ENCODE peak calls at places on chromosome X, in six cellular contexts. Q is mesenchymal stem cell, N is A549, R is neural progenitor cell, I is IMR-90, C is PC-3. S is an unnamed sample.

GRCh38 chrX:18931972-18932371 is 51.9 kb downstream of the PHKA2 start:
- DNase-seq in Q (peak; percentile 29), N (peak; percentile 16), R (peak; percentile 70), I (peak; percentile 30), C (peak; percentile 58), S (no peak)

GRCh38 chrX:4380710-4381109 is 667.3 kb upstream of the PRKX start:
- DNase-seq in Q (no peak), N (no peak), R (no peak), I (no peak), C (no peak), S (no peak)

GRCh38 chrX:32153586-32153985 is 1057.8 kb downstream of the DMD start:
- DNase-seq in Q (no peak), N (no peak), R (no peak), I (no peak), C (no peak), S (no peak)

GRCh38 chrX:56563231-56564116 is at the start of gene UBQLN2:
- DNase-seq in Q (peak; percentile 79), N (no peak), R (peak; percentile 80), I (peak; percentile 70), C (peak; percentile 65), S (peak; percentile 82)

GRCh38 chrX:51155157-51155556 is 177.5 kb upstream of the NUDT10 start:
- DNase-seq in Q (no peak), N (no peak), R (no peak), I (no peak), C (no peak), S (no peak)

GRCh38 chrX:109927663-109928273 is 75.1 kb upstream of the TMEM164 start:
- DNase-seq in Q (no peak), N (no peak), R (no peak), I (no peak), C (no peak), S (no peak)

GRCh38 chrX:30309139-30309571 is at the start of gene NR0B1:
- DNase-seq in Q (peak; percentile 15), N (peak; percentile 46), R (peak; percentile 48), I (no peak), C (no peak), S (no peak)

GRCh38 chrX:30935985-30936384 is 46.9 kb upstream of the TAB3 start:
- DNase-seq in Q (peak; percentile 28), N (peak; percentile 7), R (peak; percentile 24), I (peak; percentile 3), C (peak; percentile 36), S (no peak)

GRCh38 chrX:100976211-100976610 is 6.7 kb downstream of the ARL13A start:
- DNase-seq in Q (no peak), N (no peak), R (no peak), I (peak; percentile 39), C (peak; percentile 76), S (no peak)

GRCh38 chrX:31706456-31706855 is 634.6 kb upstream of the FTHL17 start:
- DNase-seq in Q (no peak), N (no peak), R (no peak), I (no peak), C (no peak), S (no peak)

GRCh38 chrX:9312922-9313867 is 151.7 kb upstream of the TBL1X start:
- DNase-seq in Q (no peak), N (peak; percentile 7), R (no peak), I (no peak), C (peak; percentile 43), S (peak; percentile 63)

GRCh38 chrX:103585421-103586313 is at the start of gene TCEAL4:
- DNase-seq in Q (peak; percentile 28), N (peak; percentile 54), R (peak; percentile 60), I (no peak), C (peak; percentile 31), S (peak; percentile 56)

GRCh38 chrX:18758166-18758932 is 50.9 kb downstream of the PPEF1 start:
- DNase-seq in Q (no peak), N (no peak), R (peak; percentile 4), I (no peak), C (no peak), S (no peak)

DNA sequence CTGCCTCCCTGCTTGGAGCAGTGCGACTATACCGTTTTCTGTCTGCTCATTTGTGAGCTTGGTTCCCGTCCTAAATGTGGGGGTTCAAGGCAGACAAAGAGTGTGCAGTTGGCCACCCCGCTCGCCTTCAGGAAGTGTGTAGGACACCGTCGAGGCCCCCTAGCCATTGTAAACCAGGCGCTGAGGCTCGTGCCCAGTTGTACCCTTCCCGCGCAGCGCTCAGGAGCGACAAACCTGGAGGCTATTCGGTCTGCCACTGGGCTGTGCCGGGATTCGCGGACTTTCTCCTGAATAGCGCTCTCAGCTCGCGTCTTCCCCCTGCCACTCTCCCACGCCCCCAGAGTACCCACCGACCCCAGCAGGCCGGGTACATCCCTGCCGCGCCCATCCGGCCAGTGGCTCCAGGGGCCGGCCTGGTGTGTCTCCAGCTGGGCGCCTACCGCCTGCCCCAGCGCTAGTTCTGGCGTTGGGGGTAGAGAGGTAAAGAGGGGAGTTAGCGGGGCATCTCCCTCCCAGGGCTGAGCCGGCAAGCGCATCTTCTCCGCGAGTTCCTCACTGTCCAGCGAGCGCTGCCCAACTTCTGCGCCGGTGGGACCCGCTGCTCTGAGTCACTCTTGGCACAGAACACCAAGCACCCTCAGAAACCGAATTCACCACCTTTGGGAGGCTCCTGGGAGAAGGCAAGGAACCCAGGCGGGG is 880 bp upstream of the LONRF3 start:
- DNase-seq in Q (no peak), N (no peak), R (peak; percentile 24), I (no peak), C (peak; percentile 4), S (no peak)
- H3K4me2 ChIP-seq in Q (no peak overlapping the region), N (peak overlapping the region; percentile 99), R (peak overlapping the region; percentile 47), I (no peak overlapping the region), C (peak overlapping the region; percentile 96), S (no peak overlapping the region)

DNA sequence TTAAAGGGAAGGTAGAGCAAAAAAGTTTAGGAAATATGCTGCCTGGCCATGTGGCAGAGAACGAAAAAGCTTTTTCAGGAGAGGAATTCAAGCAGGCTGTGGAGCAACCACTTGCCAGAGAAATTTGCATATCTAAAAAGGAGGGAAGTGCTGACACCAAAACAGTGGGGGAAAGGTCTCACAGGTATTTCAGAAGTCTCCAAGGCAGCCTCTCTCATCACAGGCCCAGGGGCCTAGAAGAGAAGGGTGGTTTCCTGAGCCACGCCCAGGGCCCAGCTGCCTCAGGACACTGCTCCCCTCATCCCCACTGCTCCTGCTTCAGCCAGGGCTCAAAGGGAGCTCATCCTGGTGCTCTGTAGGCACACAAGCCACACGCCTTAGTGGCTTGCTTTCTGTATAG is 29.9 kb upstream of the STS start:
- DNase-seq in Q (no peak), N (no peak), R (no peak), I (no peak), C (no peak), S (no peak)
- H3K4me2 ChIP-seq in Q (no peak overlapping the region), N (no peak overlapping the region), R (no peak overlapping the region), I (no peak overlapping the region), C (no peak overlapping the region), S (no peak overlapping the region)

GRCh38 chrX:45164021-45164621 is 36.6 kb downstream of the DIPK2B start:
- DNase-seq in Q (no peak), N (no peak), R (no peak), I (no peak), C (no peak), S (no peak)

GRCh38 chrX:45165726-45166125 is 35.0 kb downstream of the DIPK2B start:
- DNase-seq in Q (no peak), N (no peak), R (no peak), I (no peak), C (no peak), S (no peak)

DNA sequence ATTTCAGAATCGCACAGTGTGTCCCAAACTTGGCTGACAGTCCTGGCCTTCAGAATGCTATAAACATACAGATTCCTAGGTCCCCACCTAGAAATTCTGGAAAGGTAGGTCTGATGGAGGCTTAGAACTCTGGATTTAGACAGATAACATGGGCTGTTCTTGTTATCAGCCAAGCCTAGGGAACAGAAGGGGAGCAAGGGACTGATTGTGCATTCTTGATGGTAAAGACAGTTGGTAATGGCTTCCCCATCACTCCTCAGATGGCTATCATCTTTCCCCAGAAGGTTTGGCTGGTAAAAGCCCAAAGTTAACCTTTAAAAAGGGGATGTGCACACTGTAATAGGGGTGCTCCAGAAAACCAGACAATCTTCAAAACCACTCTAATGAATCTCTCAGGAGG is 35.7 kb downstream of the DIPK2B start:
- DNase-seq in Q (no peak), N (no peak), R (no peak), I (no peak), C (no peak), S (no peak)
- H3K4me2 ChIP-seq in Q (no peak overlapping the region), N (no peak overlapping the region), R (no peak overlapping the region), I (no peak overlapping the region), C (no peak overlapping the region), S (no peak overlapping the region)

GRCh38 chrX:24375732-24376131 is 15.3 kb downstream of the SUPT20HL1 start:
- DNase-seq in Q (no peak), N (no peak), R (peak; percentile 23), I (no peak), C (no peak), S (no peak)

GRCh38 chrX:24371391-24371972 is 11.0 kb downstream of the SUPT20HL1 start:
- DNase-seq in Q (peak; percentile 43), N (peak; percentile 37), R (peak; percentile 90), I (peak; percentile 47), C (peak; percentile 59), S (peak; percentile 65)

GRCh38 chrX:24369816-24370215 is 9.4 kb downstream of the SUPT20HL1 start:
- DNase-seq in Q (no peak), N (no peak), R (no peak), I (no peak), C (no peak), S (no peak)

GRCh38 chrX:24376403-24376802 is 16.0 kb downstream of the SUPT20HL1 start:
- DNase-seq in Q (no peak), N (no peak), R (no peak), I (no peak), C (no peak), S (no peak)

GRCh38 chrX:24372021-24372763 is 11.8 kb downstream of the SUPT20HL1 start:
- DNase-seq in Q (no peak), N (no peak), R (peak; percentile 47), I (no peak), C (no peak), S (no peak)
- H3K4me2 ChIP-seq in Q (no peak overlapping the region), N (no peak overlapping the region), R (peak overlapping the region; percentile 69), I (no peak overlapping the region), C (no peak overlapping the region), S (no peak overlapping the region)

DNA sequence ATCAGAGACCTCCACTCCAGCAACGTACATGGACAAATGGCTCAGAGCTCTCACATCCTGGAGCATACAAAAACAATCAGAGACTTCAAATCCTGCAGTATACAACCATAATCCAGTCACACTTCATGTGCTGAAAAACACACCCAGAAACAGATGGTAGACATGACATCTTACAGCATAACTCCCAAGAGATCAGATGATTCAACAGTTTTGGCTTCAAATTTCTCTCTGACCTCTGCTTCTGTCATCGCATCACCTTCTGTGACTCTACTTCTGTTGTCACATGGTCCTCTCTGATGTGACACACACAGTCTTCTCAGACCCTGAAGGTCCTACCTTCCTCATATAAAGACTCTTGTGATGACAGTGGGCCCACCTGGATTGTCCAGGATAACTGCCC is 18.5 kb downstream of the SUV39H1 start:
- DNase-seq in Q (no peak), N (no peak), R (no peak), I (peak; percentile 58), C (peak; percentile 31), S (no peak)
- H3K4me2 ChIP-seq in Q (no peak overlapping the region), N (no peak overlapping the region), R (no peak overlapping the region), I (no peak overlapping the region), C (no peak overlapping the region), S (no peak overlapping the region)

GRCh38 chrX:519741-520140 is 110.8 kb upstream of the SHOX start:
- DNase-seq in Q (no peak), N (no peak), R (no peak), I (no peak), C (no peak), S (no peak)
- H3K4me2 ChIP-seq in Q (no peak overlapping the region), N (no peak overlapping the region), R (no peak overlapping the region), I (no peak overlapping the region), C (no peak overlapping the region), S (no peak overlapping the region)

GRCh38 chrX:17654116-17654515 is 83.2 kb upstream of the SCML1 start:
- DNase-seq in Q (no peak), N (no peak), R (no peak), I (no peak), C (no peak), S (no peak)
- H3K4me2 ChIP-seq in Q (no peak overlapping the region), N (no peak overlapping the region), R (no peak overlapping the region), I (no peak overlapping the region), C (no peak overlapping the region), S (no peak overlapping the region)

S was measured in DND-41.